ENCODE peak calls at places on chromosome 9, in four cellular contexts. One of them, this sample, is unnamed. For H3K4me1, the result is how much of the 10 kb centered on the place peaks cover.

GRCh38 chr9:101418518-101419111 is 17.0 kb downstream of the ALDOB start:
- DNase-seq in transverse colon: no peak
- DNase-seq in colonic mucosa: no peak
- DNase-seq in hepatocyte: no peak
- DNase-seq in this sample: no peak

GRCh38 chr9:12875216-12875615 is 100.4 kb downstream of the LURAP1L start:
- DNase-seq in transverse colon: no peak
- DNase-seq in colonic mucosa: no peak
- DNase-seq in hepatocyte: no peak
- DNase-seq in this sample: no peak

GRCh38 chr9:131095666-131096489 is 453 bp upstream of the AIF1L start:
- DNase-seq in transverse colon: no peak
- DNase-seq in colonic mucosa: peak
- DNase-seq in hepatocyte: peak
- DNase-seq in this sample: peak

GRCh38 chr9:97518909-97519307 is 17.4 kb downstream of the TMOD1 start:
- DNase-seq in transverse colon: peak
- DNase-seq in colonic mucosa: peak
- DNase-seq in hepatocyte: peak
- DNase-seq in this sample: peak

GRCh38 chr9:14203366-14204056 is 110.4 kb downstream of the NFIB start:
- DNase-seq in transverse colon: peak
- DNase-seq in colonic mucosa: peak
- DNase-seq in hepatocyte: peak
- DNase-seq in this sample: peak

GRCh38 chr9:132114102-132114707 is 34.5 kb upstream of the MED27 start:
- DNase-seq in transverse colon: peak
- DNase-seq in colonic mucosa: peak
- DNase-seq in hepatocyte: peak
- DNase-seq in this sample: peak

GRCh38 chr9:98811051-98811650 is 3.7 kb downstream of the GALNT12 start:
- DNase-seq in transverse colon: no peak
- DNase-seq in colonic mucosa: no peak
- DNase-seq in hepatocyte: no peak
- DNase-seq in this sample: peak

GRCh38 chr9:98248737-98249474 is 6.5 kb downstream of the TBC1D2 start:
- DNase-seq in transverse colon: peak
- DNase-seq in colonic mucosa: peak
- DNase-seq in hepatocyte: peak
- DNase-seq in this sample: peak

GRCh38 chr9:78786794-78787193 is 489.9 kb downstream of the PSAT1 start:
- DNase-seq in transverse colon: no peak
- DNase-seq in colonic mucosa: no peak
- DNase-seq in hepatocyte: peak
- DNase-seq in this sample: peak

DNA sequence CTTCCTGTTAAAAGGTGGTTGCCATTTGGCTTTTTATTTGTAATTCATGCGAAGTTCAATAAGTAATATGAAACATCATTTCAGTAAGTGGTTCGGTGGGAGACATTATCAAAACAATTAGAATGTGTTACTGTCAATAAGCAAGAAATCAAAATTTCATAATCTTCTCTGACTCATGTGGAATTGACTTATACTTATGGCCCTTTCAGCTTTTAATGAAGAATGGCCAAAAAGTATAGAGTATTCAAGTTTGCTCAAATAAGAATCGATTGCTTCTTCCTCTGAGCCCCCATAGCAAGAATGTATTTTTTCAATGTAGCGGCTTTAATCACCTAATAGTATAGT is 174.5 kb downstream of the AOPEP start:
- DNase-seq in transverse colon: no peak
- DNase-seq in colonic mucosa: no peak
- DNase-seq in hepatocyte: no peak
- DNase-seq in this sample: no peak
- H3K4me1 ChIP-seq in transverse colon: under half
- H3K4me1 ChIP-seq in colonic mucosa: under half
- H3K4me1 ChIP-seq in hepatocyte: under half
- H3K4me1 ChIP-seq in this sample: under half

DNA sequence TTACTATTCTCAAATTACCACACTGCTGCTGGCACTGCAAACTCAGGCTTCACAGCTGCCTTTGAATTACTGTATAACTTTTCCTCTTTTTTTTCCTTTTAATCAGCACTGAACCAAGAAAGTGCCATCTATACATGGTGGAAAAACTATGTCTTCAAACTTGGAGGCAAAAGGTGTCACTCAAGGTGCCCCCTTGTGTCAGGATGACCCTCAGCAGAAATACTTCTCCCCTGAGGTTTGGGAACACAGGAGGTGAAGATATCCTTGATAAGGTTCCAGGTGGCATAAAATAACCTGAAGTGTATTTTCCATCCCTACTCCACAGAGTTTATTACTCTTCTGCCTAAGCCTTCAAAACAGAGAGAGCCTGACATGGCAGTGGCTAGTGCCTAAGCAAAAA is 14.5 kb downstream of the FRMD3 start:
- DNase-seq in transverse colon: no peak
- DNase-seq in colonic mucosa: no peak
- DNase-seq in hepatocyte: no peak
- DNase-seq in this sample: no peak
- TF ChIP-seq CTCF in transverse colon: no peak
- TF ChIP-seq CTCF in colonic mucosa: no peak
- TF ChIP-seq CTCF in hepatocyte: no peak
- TF ChIP-seq CTCF in this sample: no peak

DNA sequence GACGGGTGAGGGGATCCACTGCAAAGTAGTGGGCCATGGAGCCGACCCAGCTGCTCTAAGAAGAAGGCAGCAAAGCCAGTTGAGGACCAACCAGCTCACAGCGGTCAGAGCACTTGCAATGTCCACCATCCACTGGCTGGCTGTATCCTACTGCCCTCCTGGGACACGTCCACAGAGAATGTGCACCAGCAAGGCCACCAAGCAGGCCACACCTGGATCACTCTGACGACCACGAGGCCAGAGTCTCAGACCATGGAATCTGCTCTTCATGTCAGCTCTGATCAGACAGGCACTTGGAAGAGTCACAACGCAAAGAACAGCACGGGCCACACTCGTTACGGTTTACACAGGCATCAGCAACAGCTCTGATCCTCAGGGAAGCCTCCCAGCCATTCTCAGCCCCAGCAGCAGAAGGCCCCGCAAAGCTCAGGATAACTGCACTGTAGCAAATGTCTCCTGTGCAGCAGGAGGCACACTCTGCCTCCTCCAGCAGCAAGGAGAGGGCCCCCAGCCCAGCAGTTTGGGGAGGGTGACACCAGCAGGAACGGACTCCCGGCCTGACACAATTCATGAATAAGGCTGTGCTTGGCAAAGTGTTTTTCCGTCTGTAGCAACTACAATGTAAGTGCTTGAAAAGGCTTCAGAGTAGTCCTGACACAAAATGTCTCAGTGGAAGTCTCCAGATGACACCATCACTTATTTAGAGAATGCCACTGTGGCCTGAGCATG is 15.7 kb downstream of the SEMA4D start:
- DNase-seq in transverse colon: peak
- DNase-seq in colonic mucosa: no peak
- DNase-seq in hepatocyte: no peak
- DNase-seq in this sample: no peak
- H3K4me1 ChIP-seq in transverse colon: under half
- H3K4me1 ChIP-seq in colonic mucosa: under half
- H3K4me1 ChIP-seq in hepatocyte: under half
- H3K4me1 ChIP-seq in this sample: under half

GRCh38 chr9:108811944-108812343 is 43.8 kb downstream of the ACTL7B start:
- DNase-seq in transverse colon: no peak
- DNase-seq in colonic mucosa: no peak
- DNase-seq in hepatocyte: no peak
- DNase-seq in this sample: no peak

GRCh38 chr9:108816037-108816436 is 39.7 kb downstream of the ACTL7B start:
- DNase-seq in transverse colon: no peak
- DNase-seq in colonic mucosa: no peak
- DNase-seq in hepatocyte: no peak
- DNase-seq in this sample: peak

GRCh38 chr9:108812388-108812787 is 43.4 kb downstream of the ACTL7B start:
- DNase-seq in transverse colon: no peak
- DNase-seq in colonic mucosa: no peak
- DNase-seq in hepatocyte: no peak
- DNase-seq in this sample: no peak

GRCh38 chr9:108815156-108815555 is 40.6 kb downstream of the ACTL7B start:
- DNase-seq in transverse colon: no peak
- DNase-seq in colonic mucosa: no peak
- DNase-seq in hepatocyte: peak
- DNase-seq in this sample: no peak

GRCh38 chr9:108813951-108814601 is 41.7 kb downstream of the ACTL7B start:
- DNase-seq in transverse colon: no peak
- DNase-seq in colonic mucosa: no peak
- DNase-seq in hepatocyte: peak
- DNase-seq in this sample: peak
- TF ChIP-seq CTCF in transverse colon: no peak
- TF ChIP-seq CTCF in colonic mucosa: no peak
- TF ChIP-seq CTCF in hepatocyte: peak
- TF ChIP-seq CTCF in this sample: peak

GRCh38 chr9:6757988-6758417 is 230 bp downstream of the KDM4C start:
- DNase-seq in transverse colon: no peak
- DNase-seq in colonic mucosa: no peak
- DNase-seq in hepatocyte: no peak
- DNase-seq in this sample: no peak

GRCh38 chr9:6757132-6757987 is at the start of gene KDM4C:
- DNase-seq in transverse colon: peak
- DNase-seq in colonic mucosa: peak
- DNase-seq in hepatocyte: peak
- DNase-seq in this sample: peak

GRCh38 chr9:6761306-6761705 is 3.5 kb downstream of the KDM4C start:
- DNase-seq in transverse colon: no peak
- DNase-seq in colonic mucosa: no peak
- DNase-seq in hepatocyte: no peak
- DNase-seq in this sample: no peak

GRCh38 chr9:6758418-6759113 is 793 bp downstream of the KDM4C start:
- DNase-seq in transverse colon: peak
- DNase-seq in colonic mucosa: peak
- DNase-seq in hepatocyte: peak
- DNase-seq in this sample: peak

DNA sequence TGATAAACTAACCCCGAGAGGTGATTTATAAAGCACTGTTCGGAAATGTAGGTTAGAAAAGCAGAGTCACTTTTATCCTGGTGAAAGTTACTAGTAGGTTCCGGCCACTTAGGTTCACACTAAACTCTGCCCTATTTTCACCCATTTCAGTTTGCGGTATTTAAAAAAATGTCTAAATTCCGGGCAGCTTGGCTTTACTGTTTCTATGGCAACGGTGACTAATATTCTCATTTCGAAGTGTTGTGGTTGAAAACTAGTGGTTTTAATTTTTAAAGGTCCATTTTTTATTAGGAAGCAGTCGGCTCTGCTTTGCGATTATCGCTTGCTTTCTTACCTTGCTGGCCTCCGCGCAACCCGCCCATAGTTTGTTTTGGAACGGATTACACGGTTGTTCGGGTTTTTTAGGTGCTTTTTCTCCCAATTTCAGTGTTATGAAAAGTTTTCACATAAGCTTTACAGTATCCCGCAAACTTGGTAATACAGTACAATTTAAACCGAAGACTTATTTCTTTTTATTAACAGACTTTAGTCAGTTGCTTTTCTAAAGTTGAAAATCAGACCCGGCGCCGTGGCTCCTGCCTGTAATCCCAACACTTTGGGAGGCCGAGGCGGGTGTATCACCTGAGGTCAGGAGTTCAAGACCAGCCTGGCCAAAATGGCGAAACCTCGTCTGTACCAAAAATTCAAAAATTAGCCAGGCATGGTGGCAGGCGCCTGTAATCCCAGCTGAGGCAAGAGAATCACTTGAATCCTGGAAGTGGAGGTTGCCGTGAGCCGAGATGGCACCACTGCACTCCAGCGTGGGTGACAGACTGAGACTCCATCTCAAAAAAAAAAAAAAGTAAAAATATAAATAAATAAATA is 1.6 kb downstream of the KDM4C start:
- DNase-seq in transverse colon: peak
- DNase-seq in colonic mucosa: peak
- DNase-seq in hepatocyte: peak
- DNase-seq in this sample: peak
- H3K4me1 ChIP-seq in transverse colon: under half
- H3K4me1 ChIP-seq in colonic mucosa: under half
- H3K4me1 ChIP-seq in hepatocyte: under half
- H3K4me1 ChIP-seq in this sample: under half

GRCh38 chr9:121598167-121599000 is 53.0 kb upstream of the DAB2IP start:
- DNase-seq in transverse colon: peak
- DNase-seq in colonic mucosa: peak
- DNase-seq in hepatocyte: peak
- DNase-seq in this sample: no peak
- TF ChIP-seq CTCF in transverse colon: peak
- TF ChIP-seq CTCF in colonic mucosa: no peak
- TF ChIP-seq CTCF in hepatocyte: peak
- TF ChIP-seq CTCF in this sample: no peak

DNA sequence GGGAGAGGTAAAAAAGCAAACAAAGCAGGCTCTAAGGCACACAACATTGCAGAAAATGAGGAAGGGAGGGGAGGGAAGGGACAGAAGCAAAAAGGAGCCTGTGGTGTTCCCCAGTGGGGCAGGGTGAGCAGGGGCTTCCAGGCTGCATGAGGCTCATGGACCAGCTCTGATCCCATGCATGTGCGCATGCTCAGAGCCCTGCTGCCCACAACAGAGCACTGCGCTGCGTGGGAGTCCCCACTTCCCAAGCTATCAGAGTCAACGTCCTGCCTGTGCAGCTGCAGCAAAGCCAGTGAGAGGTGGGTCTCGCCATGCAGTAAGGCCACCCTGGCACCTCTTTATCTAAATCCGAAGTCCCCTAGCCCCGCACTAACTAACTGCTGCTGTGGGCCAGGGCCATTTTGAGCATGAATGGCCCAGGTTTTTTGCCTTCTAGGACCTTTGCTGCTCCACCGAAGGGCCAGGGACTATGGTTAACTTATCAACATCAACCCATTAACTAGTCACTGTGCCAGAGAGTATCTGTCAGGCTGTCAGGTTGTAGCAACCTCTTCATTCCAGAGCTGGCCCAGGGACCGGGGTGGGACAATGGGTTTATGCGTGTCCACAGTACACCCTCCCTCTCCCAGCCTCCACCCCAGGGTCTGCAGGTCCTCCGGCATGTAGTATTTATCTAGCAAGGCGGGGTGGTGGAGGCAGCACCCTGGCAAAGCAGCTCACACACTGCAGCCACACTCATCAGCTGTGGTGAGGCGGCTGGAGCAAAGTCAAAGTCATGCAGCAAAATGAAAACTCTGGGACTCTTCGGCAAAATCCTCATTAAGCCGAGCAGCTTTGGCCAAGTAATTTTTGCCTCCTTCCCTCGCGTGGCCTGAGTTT is 123.6 kb downstream of the SAXO1 start:
- DNase-seq in transverse colon: no peak
- DNase-seq in colonic mucosa: no peak
- DNase-seq in hepatocyte: no peak
- DNase-seq in this sample: no peak
- H3K4me1 ChIP-seq in transverse colon: under half
- H3K4me1 ChIP-seq in colonic mucosa: under half
- H3K4me1 ChIP-seq in hepatocyte: under half
- H3K4me1 ChIP-seq in this sample: under half

DNA sequence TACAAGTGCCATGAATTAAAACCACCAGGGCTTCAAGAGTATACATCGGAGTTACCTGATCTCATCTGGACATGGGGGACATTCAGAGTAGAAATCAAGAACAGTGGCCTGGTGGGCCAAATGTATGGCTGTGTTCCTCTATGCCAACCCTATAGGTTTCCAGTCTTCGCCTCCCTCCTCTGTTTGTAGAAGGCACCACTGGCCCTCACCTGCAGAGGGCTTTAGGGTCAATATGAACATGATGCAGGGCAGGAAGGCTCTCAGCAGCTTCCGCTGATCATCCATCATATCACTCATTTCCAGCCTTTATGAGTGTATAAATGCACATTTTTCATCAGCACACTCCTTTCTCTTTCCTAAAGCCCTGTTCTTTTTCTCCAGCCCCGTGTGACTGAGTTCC is 555.5 kb upstream of the BRINP1 start:
- DNase-seq in transverse colon: no peak
- DNase-seq in colonic mucosa: no peak
- DNase-seq in hepatocyte: no peak
- DNase-seq in this sample: no peak
- TF ChIP-seq CTCF in transverse colon: no peak
- TF ChIP-seq CTCF in colonic mucosa: no peak
- TF ChIP-seq CTCF in hepatocyte: no peak
- TF ChIP-seq CTCF in this sample: no peak

This sample was measured in endothelial cell of umbilical vein.